ENCODE peak calls at places on chromosomes 11 and 22, in six cellular contexts. X, D, S, E, I and O are unnamed samples.
A peak's percentile ranks its signal among the peaks of the same experiment; 100 is the strongest.

GRCh38 chr22:17083811-17084540 is 824 bp upstream of the IL17RA start:
- DNase-seq in X (no peak), D (no peak), S (no peak), E (no peak), I (no peak), O (no peak)

GRCh38 chr11:67306769-67307544 is 3.6 kb downstream of the SSH3 start:
- DNase-seq in X (no peak), D (no peak), S (no peak), E (no peak), I (no peak), O (no peak)

GRCh38 chr11:62804310-62805043 is 763 bp downstream of the NXF1 start:
- DNase-seq in X (peak; percentile 76), D (peak; percentile 34), S (no peak), E (peak; percentile 35), I (peak; percentile 42), O (peak; percentile 60)

GRCh38 chr11:3861698-3862097 is 6.2 kb downstream of the STIM1 start:
- DNase-seq in X (no peak), D (no peak), S (no peak), E (no peak), I (no peak), O (no peak)

GRCh38 chr11:2304156-2305139 is 2.6 kb downstream of the TSPAN32 start:
- DNase-seq in X (no peak), D (no peak), S (no peak), E (no peak), I (no peak), O (no peak)

GRCh38 chr11:16511109-16511806 is 154.9 kb upstream of the SOX6 start:
- DNase-seq in X (no peak), D (peak; percentile 12), S (no peak), E (peak; percentile 88), I (peak; percentile 86), O (peak; percentile 7)

GRCh38 chr22:27972732-27973698 is 54.0 kb upstream of the PITPNB start:
- DNase-seq in X (peak; percentile 18), D (peak; percentile 7), S (peak; percentile 21), E (no peak), I (peak; percentile 34), O (no peak)

GRCh38 chr11:75815345-75815983 is 454 bp downstream of the UVRAG start:
- DNase-seq in X (peak; percentile 52), D (peak; percentile 33), S (no peak), E (no peak), I (peak; percentile 23), O (peak; percentile 58)

GRCh38 chr11:110433393-110434333 is 3.9 kb downstream of the FDX1 start:
- DNase-seq in X (peak; percentile 47), D (peak; percentile 58), S (no peak), E (peak; percentile 25), I (no peak), O (peak; percentile 97)

GRCh38 chr11:35173011-35173511 is 34.1 kb downstream of the CD44 start:
- DNase-seq in X (no peak), D (peak; percentile 35), S (no peak), E (no peak), I (no peak), O (peak; percentile 35)

GRCh38 chr11:110891411-110891810 is 179.2 kb upstream of the ARHGAP20 start:
- DNase-seq in X (no peak), D (no peak), S (no peak), E (no peak), I (peak; percentile 70), O (no peak)

GRCh38 chr22:27228771-27229170 is 571.4 kb downstream of the MIAT start:
- DNase-seq in X (no peak), D (no peak), S (no peak), E (no peak), I (no peak), O (no peak)

GRCh38 chr22:48432721-48433518 is 1394.8 kb downstream of the BRD1 start:
- DNase-seq in X (no peak), D (no peak), S (no peak), E (no peak), I (no peak), O (no peak)

GRCh38 chr11:2651826-2652237 is 48.0 kb downstream of the KCNQ1OT1 start:
- DNase-seq in X (no peak), D (no peak), S (no peak), E (no peak), I (no peak), O (peak; percentile 25)

GRCh38 chr22:19149047-19149883 is 827 bp downstream of the GSC2 start:
- DNase-seq in X (no peak), D (no peak), S (peak; percentile 67), E (peak; percentile 42), I (no peak), O (no peak)

GRCh38 chr11:90218606-90219005 is 4.2 kb downstream of the CHORDC1 start:
- DNase-seq in X (no peak), D (no peak), S (peak; percentile 55), E (no peak), I (no peak), O (no peak)

GRCh38 chr11:66317322-66317765 is 500 bp upstream of the CD248 start:
- DNase-seq in X (peak; percentile 9), D (no peak), S (no peak), E (no peak), I (no peak), O (no peak)

GRCh38 chr11:69153661-69154060 is 2.1 kb upstream of the SMIM38 start:
- DNase-seq in X (no peak), D (no peak), S (no peak), E (no peak), I (no peak), O (no peak)

GRCh38 chr22:32800158-32800557 is 1.3 kb upstream of the TIMP3 start:
- DNase-seq in X (no peak), D (no peak), S (no peak), E (no peak), I (no peak), O (peak; percentile 47)

GRCh38 chr22:49967333-49968241 is 7.0 kb downstream of the PIM3 start:
- DNase-seq in X (no peak), D (no peak), S (peak; percentile 20), E (no peak), I (no peak), O (peak; percentile 27)
- H3K9ac ChIP-seq in X (no peak overlapping the region), D (no peak overlapping the region), S (no peak overlapping the region), E (no peak overlapping the region), I (no peak overlapping the region), O (no peak overlapping the region)

GRCh38 chr11:46277313-46277622 is 194 bp upstream of the CREB3L1 start:
- DNase-seq in X (peak; percentile 24), D (peak; percentile 48), S (no peak), E (no peak), I (no peak), O (no peak)
- H3K9ac ChIP-seq in X (no peak overlapping the region), D (no peak overlapping the region), S (no peak overlapping the region), E (no peak overlapping the region), I (peak overlapping the region; percentile 94), O (no peak overlapping the region)

GRCh38 chr22:36352775-36353507 is 34.8 kb downstream of the MYH9 start:
- DNase-seq in X (peak; percentile 90), D (no peak), S (peak; percentile 38), E (peak; percentile 71), I (peak; percentile 88), O (no peak)
- H3K9ac ChIP-seq in X (peak overlapping the region; percentile 50), D (peak overlapping the region; percentile 40), S (no peak overlapping the region), E (peak overlapping the region; percentile 66), I (peak overlapping the region; percentile 74), O (no peak overlapping the region)

DNA sequence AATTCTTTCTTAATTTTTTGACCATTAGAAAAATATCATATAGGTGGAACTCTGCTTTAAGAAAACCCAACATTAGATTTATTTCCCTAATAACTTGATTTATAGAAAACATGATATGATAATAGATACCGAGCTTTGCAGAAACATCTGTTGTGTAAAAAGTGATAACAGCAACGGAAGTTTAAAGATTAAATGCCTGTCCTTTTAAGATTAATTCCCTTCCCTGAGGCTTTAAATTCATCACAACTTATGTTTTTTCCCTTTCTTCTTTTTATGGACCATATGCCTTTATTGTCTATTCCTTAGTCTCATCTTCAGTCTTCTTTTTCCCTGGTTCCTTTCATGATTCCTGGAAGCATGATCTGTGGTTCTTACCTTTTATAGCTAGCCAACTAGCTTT is 1.9 kb downstream of the USP47 start:
- DNase-seq in X (peak; percentile 17), D (no peak), S (no peak), E (no peak), I (no peak), O (no peak)
- H3K9ac ChIP-seq in X (peak overlapping the region; percentile 96), D (peak overlapping the region; percentile 14), S (peak overlapping the region; percentile 91), E (peak overlapping the region; percentile 95), I (peak overlapping the region; percentile 99), O (no peak overlapping the region)

GRCh38 chr22:22908495-22908861 is 20.9 kb downstream of the IGLL5 start:
- DNase-seq in X (no peak), D (no peak), S (no peak), E (no peak), I (no peak), O (no peak)

GRCh38 chr22:22908941-22909604 is 21.5 kb downstream of the IGLL5 start:
- DNase-seq in X (no peak), D (no peak), S (no peak), E (no peak), I (no peak), O (no peak)

GRCh38 chr22:22906907-22907550 is 19.4 kb downstream of the IGLL5 start:
- DNase-seq in X (no peak), D (no peak), S (no peak), E (no peak), I (no peak), O (no peak)

GRCh38 chr22:22909605-22910271 is 22.1 kb downstream of the IGLL5 start:
- DNase-seq in X (no peak), D (no peak), S (no peak), E (no peak), I (no peak), O (no peak)

GRCh38 chr22:22907551-22908494 is 20.2 kb downstream of the IGLL5 start:
- DNase-seq in X (no peak), D (no peak), S (no peak), E (no peak), I (no peak), O (no peak)
- H3K9ac ChIP-seq in X (no peak overlapping the region), D (no peak overlapping the region), S (no peak overlapping the region), E (no peak overlapping the region), I (no peak overlapping the region), O (no peak overlapping the region)

GRCh38 chr11:26946209-26946828 is 47.6 kb upstream of the FIBIN start:
- DNase-seq in X (no peak), D (no peak), S (no peak), E (peak; percentile 71), I (peak; percentile 72), O (peak; percentile 28)
- H3K9ac ChIP-seq in X (no peak overlapping the region), D (no peak overlapping the region), S (no peak overlapping the region), E (no peak overlapping the region), I (peak overlapping the region; percentile 45), O (no peak overlapping the region)